ENCODE peak calls at places on chromosomes 16 and 17, in eight cellular contexts. Z is neuronal stem cell, R is PC-9, I is K562, P is mammary epithelial cell, M is IMR-90, X is OCI-LY7, U is neural progenitor cell. A is an unnamed sample.

GRCh38 chr16:13552062-13552959 is 367.6 kb upstream of the ERCC4 start:
- DNase-seq in Z (no peak), R (no peak), I (no peak), P (no peak), M (no peak), X (no peak), U (no peak), A (no peak)

GRCh38 chr16:68921654-68922053 is 78.3 kb downstream of the TANGO6 start:
- DNase-seq in Z (no peak), R (peak), I (no peak), P (peak), M (peak), X (no peak), U (no peak), A (peak)

GRCh38 chr16:69927056-69927757 is 23.9 kb upstream of the CLEC18A start:
- DNase-seq in Z (no peak), R (no peak), I (no peak), P (no peak), M (peak), X (no peak), U (no peak), A (no peak)

GRCh38 chr16:68083861-68084503 is 1.2 kb upstream of the NFATC3 start:
- DNase-seq in Z (peak), R (peak), I (peak), P (no peak), M (peak), X (no peak), U (peak), A (peak)

GRCh38 chr17:12789976-12790805 is 893 bp downstream of the ARHGAP44 start:
- DNase-seq in Z (peak), R (no peak), I (no peak), P (no peak), M (no peak), X (no peak), U (peak), A (no peak)

GRCh38 chr16:50887500-50887899 is 145.6 kb downstream of the CYLD start:
- DNase-seq in Z (no peak), R (no peak), I (no peak), P (no peak), M (no peak), X (no peak), U (no peak), A (no peak)

GRCh38 chr16:85682516-85682915 is 6.2 kb downstream of the GINS2 start:
- DNase-seq in Z (no peak), R (no peak), I (no peak), P (no peak), M (no peak), X (no peak), U (no peak), A (no peak)

GRCh38 chr17:67413399-67413798 is 36.3 kb downstream of the PITPNC1 start:
- DNase-seq in Z (no peak), R (no peak), I (no peak), P (peak), M (no peak), X (no peak), U (no peak), A (no peak)

GRCh38 chr17:38905375-38905774 is 20.0 kb upstream of the LASP1NB start:
- DNase-seq in Z (no peak), R (no peak), I (no peak), P (no peak), M (no peak), X (no peak), U (no peak), A (no peak)

GRCh38 chr17:10182785-10183184 is 15.6 kb downstream of the GAS7 start:
- DNase-seq in Z (no peak), R (no peak), I (no peak), P (no peak), M (no peak), X (no peak), U (no peak), A (no peak)

GRCh38 chr17:44149750-44150329 is 8.1 kb downstream of the HROB start:
- DNase-seq in Z (no peak), R (no peak), I (no peak), P (no peak), M (no peak), X (no peak), U (no peak), A (no peak)

GRCh38 chr16:13099822-13100221 is 198.4 kb downstream of the SHISA9 start:
- DNase-seq in Z (no peak), R (no peak), I (no peak), P (no peak), M (no peak), X (no peak), U (peak), A (no peak)

GRCh38 chr16:85910854-85911247 is 11.9 kb downstream of the IRF8 start:
- DNase-seq in Z (no peak), R (no peak), I (no peak), P (no peak), M (no peak), X (peak), U (no peak), A (no peak)

GRCh38 chr16:12917246-12917645 is 15.8 kb downstream of the SHISA9 start:
- DNase-seq in Z (no peak), R (no peak), I (no peak), P (no peak), M (no peak), X (no peak), U (no peak), A (no peak)

GRCh38 chr16:66606000-66606751 is 1.7 kb downstream of the CMTM3 start:
- DNase-seq in Z (no peak), R (peak), I (no peak), P (peak), M (no peak), X (peak), U (no peak), A (peak)

GRCh38 chr16:75263291-75263962 is 12.0 kb upstream of the BCAR1 start:
- DNase-seq in Z (no peak), R (no peak), I (no peak), P (no peak), M (no peak), X (no peak), U (no peak), A (peak)

GRCh38 chr16:89505204-89506112 is 2.7 kb upstream of the SPG7 start:
- DNase-seq in Z (no peak), R (peak), I (peak), P (peak), M (peak), X (peak), U (no peak), A (peak)

GRCh38 chr16:84514874-84515835 is 10.7 kb upstream of the MEAK7 start:
- DNase-seq in Z (no peak), R (peak), I (no peak), P (no peak), M (no peak), X (peak), U (peak), A (no peak)

GRCh38 chr16:59686405-59686804 is 952.3 kb upstream of the GOT2 start:
- DNase-seq in Z (no peak), R (no peak), I (no peak), P (no peak), M (no peak), X (no peak), U (no peak), A (no peak)
- H3K27ac ChIP-seq in Z (no peak), R (no peak), I (no peak), P (no peak), M (no peak), X (no peak), U (no peak), A (no peak)

GRCh38 chr16:29811896-29812665 is at the start of gene PRRT2:
- DNase-seq in Z (peak), R (peak), I (peak), P (no peak), M (peak), X (no peak), U (peak), A (peak)

GRCh38 chr16:29812754-29813643 is 1.0 kb downstream of the PRRT2 start:
- DNase-seq in Z (no peak), R (no peak), I (no peak), P (no peak), M (no peak), X (no peak), U (peak), A (no peak)

GRCh38 chr16:29814592-29814991 is 1.4 kb upstream of the PAGR1 start:
- DNase-seq in Z (no peak), R (no peak), I (no peak), P (no peak), M (no peak), X (no peak), U (peak), A (no peak)

GRCh38 chr16:29815032-29815721 is 775 bp upstream of the PAGR1 start:
- DNase-seq in Z (no peak), R (no peak), I (peak), P (no peak), M (no peak), X (no peak), U (peak), A (peak)

DNA sequence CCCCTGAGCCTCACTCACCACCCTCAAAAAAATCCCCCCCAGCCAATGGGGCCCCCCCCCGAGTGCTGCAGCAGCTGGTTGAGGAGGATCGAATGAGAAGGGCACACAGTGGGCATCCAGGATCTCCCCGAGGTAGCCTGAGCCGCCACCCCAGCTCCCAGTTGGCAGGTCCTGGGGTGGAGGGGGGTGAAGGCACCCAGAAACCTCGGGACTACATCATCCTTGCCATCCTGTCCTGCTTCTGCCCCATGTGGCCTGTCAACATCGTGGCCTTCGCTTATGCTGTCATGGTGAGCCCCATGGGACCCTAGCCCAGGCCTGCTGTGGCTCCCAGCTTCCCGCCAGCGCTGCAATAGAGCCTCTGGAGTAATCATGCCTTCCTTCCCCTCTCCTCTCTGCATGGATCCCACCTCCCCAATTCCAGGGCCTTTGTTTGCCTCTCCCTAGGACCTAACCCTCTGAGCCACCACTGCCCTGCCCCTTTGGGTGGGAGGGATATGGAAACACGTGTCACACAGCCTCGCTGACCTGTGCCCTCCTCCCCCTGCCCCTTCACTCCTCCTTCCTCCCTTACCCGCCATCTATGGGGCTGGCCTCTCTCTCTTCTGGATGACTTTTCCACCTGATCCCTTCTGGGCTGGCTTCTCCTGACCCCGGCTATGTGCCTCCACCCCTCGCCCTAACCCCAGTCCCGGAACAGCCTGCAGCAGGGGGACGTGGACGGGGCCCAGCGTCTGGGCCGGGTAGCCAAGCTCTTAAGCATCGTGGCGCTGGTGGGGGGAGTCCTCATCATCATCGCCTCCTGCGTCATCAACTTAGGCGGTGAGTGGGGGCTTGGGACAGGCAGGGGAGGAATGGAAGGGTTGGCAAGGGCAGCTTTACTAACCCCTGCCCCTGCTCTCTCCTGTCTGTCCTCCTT is 1.9 kb downstream of the PRRT2 start:
- DNase-seq in Z (no peak), R (no peak), I (no peak), P (no peak), M (no peak), X (no peak), U (peak), A (no peak)
- H2AFZ ChIP-seq in Z (no peak), R (no peak), I (no peak), P (no peak), M (peak), X (no peak), U (no peak), A (no peak)

DNA sequence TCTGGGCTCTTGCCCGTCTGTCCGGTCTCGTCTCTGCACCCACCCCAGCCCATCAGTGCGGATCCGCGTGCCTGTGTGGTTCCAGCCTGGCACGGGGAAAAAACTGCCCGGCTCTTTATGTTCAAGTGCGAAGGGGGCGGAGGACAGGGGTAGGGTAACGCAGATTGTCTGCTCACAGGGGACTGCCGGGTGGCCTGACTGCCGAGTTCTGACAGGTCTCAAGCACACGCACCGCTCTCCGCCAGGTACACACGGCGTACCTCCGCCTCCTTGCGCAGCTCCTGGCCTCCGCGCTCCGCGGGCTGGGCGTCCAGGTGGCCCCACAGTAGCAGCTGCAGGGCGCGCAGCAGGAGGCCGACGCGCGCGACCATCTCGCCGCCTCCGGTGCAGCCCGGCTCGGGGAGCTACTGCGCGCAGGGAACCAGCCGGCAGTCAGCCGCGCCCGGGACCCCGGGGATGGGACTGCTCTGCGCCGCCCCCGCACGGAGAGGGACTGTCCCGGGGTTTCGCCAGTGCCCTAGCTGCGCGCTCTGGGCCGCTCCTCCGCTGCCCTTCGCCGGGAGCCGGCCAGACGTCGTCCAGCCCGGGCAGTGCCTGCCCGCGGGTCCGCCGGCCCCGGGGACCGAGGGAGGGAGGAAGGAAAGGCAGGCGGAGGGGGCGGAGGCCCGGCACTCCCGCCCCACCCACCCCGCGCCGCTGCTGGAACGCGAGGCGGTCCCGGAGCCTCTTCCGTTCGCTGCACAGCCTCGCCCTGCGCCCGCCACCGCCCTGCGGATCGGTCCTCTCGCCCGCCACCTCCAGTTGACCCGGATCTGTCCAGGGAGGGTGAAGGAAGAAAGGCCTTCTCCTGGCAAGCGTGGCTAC is at the start of gene MMP28:
- DNase-seq in Z (peak), R (peak), I (peak), P (peak), M (no peak), X (no peak), U (peak), A (peak)
- H3K27ac ChIP-seq in Z (no peak), R (no peak), I (no peak), P (peak), M (no peak), X (no peak), U (no peak), A (no peak)

GRCh38 chr16:1678500-1679098 is 520 bp downstream of the JPT2 start:
- DNase-seq in Z (peak), R (no peak), I (peak), P (peak), M (peak), X (peak), U (peak), A (peak)
- H2AFZ ChIP-seq in Z (peak), R (peak), I (peak), P (peak), M (peak), X (no peak), U (peak), A (peak)

A was measured in mesenchymal stem cell.